ENCODE peak calls at places on chromosomes 1 and 21, in ten cellular contexts. B is activated T-helper 1 cell treated with anti-CD3 and anti-CD28 coated beads, Interleukin-12 subunit alpha, Interleukin-12 subunit beta, Interleukin-2, Interleukin-4 antibody, amounts not matched to agents 30 ng/mL and 10 ng/mL and 1 ng/mL, durations not matched to agents 14 hours and 24 hours and 36 hours; N is fibroblast of pulmonary artery; D is GM06990; U is HS-5; M is neural crest cell; C is activated naive CD4-positive, alpha-beta T cell treated with anti-CD3 and anti-CD28 coated beads, Interleukin-2, amount 50 U/mL, for 16 hours; V is CD8-positive, alpha-beta memory T cell; S is nucleus accumbens; J is activated CD8-positive, alpha-beta memory T cell treated with anti-CD3 and anti-CD28 coated beads for 24 hours. Y is an unnamed sample.

GRCh38 chr21:17002628-17003027 is 510.2 kb upstream of the CXADR start:
- DNase-seq in S (no peak), M (no peak), V (no peak), N (no peak), B (no peak), U (no peak), J (no peak), C (no peak), D (no peak), Y (no peak)

GRCh38 chr1:203935286-203935685 is 73.9 kb downstream of the SNRPE start:
- DNase-seq in D (no peak), B (no peak), S (no peak), V (no peak), J (no peak), C (no peak), N (no peak), U (no peak), M (no peak), Y (no peak)

GRCh38 chr1:55321947-55322346 is 106.8 kb upstream of the USP24 start:
- DNase-seq in C (no peak), V (no peak), S (no peak), D (no peak), J (no peak), N (no peak), M (no peak), U (no peak), B (no peak), Y (no peak)

GRCh38 chr1:230757856-230758704 is 10.9 kb downstream of the CAPN9 start:
- DNase-seq in V (no peak), N (no peak), J (no peak), B (no peak), U (no peak), S (no peak), M (no peak), D (no peak), C (no peak), Y (no peak)

GRCh38 chr21:38440746-38441145 is 57.5 kb downstream of the ERG start:
- DNase-seq in M (peak), S (no peak), J (no peak), V (no peak), C (no peak), N (peak), U (peak), D (no peak), B (no peak), Y (no peak)

GRCh38 chr1:200243042-200243437 is 166.8 kb downstream of the ZNF281 start:
- DNase-seq in N (no peak), M (no peak), B (no peak), S (no peak), U (no peak), D (no peak), J (no peak), C (no peak), V (no peak), Y (no peak)

GRCh38 chr1:107339775-107340174 is 198.9 kb downstream of the NTNG1 start:
- DNase-seq in U (no peak), D (no peak), B (no peak), M (no peak), J (no peak), C (no peak), V (no peak), S (no peak), N (no peak), Y (no peak)

GRCh38 chr1:32241011-32241763 is 5.8 kb upstream of the FAM167B start:
- DNase-seq in J (peak), V (peak), U (no peak), D (peak), B (no peak), C (peak), M (peak), N (peak), S (no peak), Y (peak)

GRCh38 chr1:196372896-196373536 is 235.2 kb downstream of the KCNT2 start:
- DNase-seq in D (no peak), J (no peak), C (no peak), N (peak), M (no peak), V (no peak), S (no peak), B (no peak), U (peak), Y (peak)

GRCh38 chr1:94522304-94522703 is 19.3 kb downstream of the F3 start:
- DNase-seq in J (no peak), C (no peak), D (no peak), S (no peak), N (peak), B (no peak), V (no peak), U (no peak), M (no peak), Y (no peak)

GRCh38 chr1:184973308-184974085 is 811 bp downstream of the NIBAN1 start:
- DNase-seq in M (peak), V (no peak), B (no peak), C (peak), S (no peak), N (peak), J (no peak), D (no peak), U (no peak), Y (peak)

GRCh38 chr21:28272272-28272992 is 720.2 kb downstream of the LTN1 start:
- DNase-seq in B (no peak), U (no peak), C (no peak), V (no peak), S (no peak), D (no peak), J (no peak), N (peak), M (no peak), Y (no peak)

GRCh38 chr1:233707153-233707905 is 93.4 kb downstream of the KCNK1 start:
- DNase-seq in M (no peak), C (no peak), U (peak), B (no peak), D (no peak), N (peak), V (no peak), S (no peak), J (no peak), Y (no peak)

GRCh38 chr21:37074546-37074945 is 1.5 kb downstream of the TTC3 start:
- DNase-seq in B (no peak), C (no peak), N (no peak), M (no peak), J (no peak), V (no peak), S (no peak), U (no peak), D (no peak), Y (no peak)

GRCh38 chr1:29270881-29271390 is 34.6 kb downstream of the PTPRU start:
- DNase-seq in U (no peak), D (no peak), C (no peak), N (no peak), M (no peak), B (no peak), V (no peak), S (no peak), J (no peak), Y (no peak)

GRCh38 chr1:190104959-190105358 is 372.7 kb downstream of the BRINP3 start:
- DNase-seq in V (no peak), J (no peak), D (no peak), U (no peak), S (no peak), N (no peak), B (no peak), C (no peak), M (no peak), Y (no peak)

GRCh38 chr1:220991959-220992704 is 112.9 kb downstream of the HLX start:
- DNase-seq in C (no peak), M (no peak), J (no peak), V (no peak), N (peak), D (no peak), B (no peak), U (no peak), S (no peak), Y (no peak)

GRCh38 chr1:224080082-224080774 is 33.7 kb upstream of the FBXO28 start:
- DNase-seq in N (peak), C (no peak), B (no peak), J (no peak), S (no peak), V (no peak), D (no peak), M (no peak), U (peak), Y (no peak)

GRCh38 chr21:37565530-37566223 is 199.1 kb downstream of the DYRK1A start:
- DNase-seq in S (no peak), M (no peak), B (no peak), J (peak), C (no peak), N (no peak), U (no peak), D (no peak), V (no peak), Y (no peak)

GRCh38 chr1:226549937-226550670 is 1.5 kb downstream of the STUM start:
- DNase-seq in V (no peak), M (peak), J (peak), D (no peak), C (peak), S (no peak), N (peak), B (no peak), U (no peak), Y (peak)

GRCh38 chr1:243706563-243706962 is 143.5 kb downstream of the AKT3 start:
- DNase-seq in C (no peak), N (no peak), B (no peak), U (no peak), D (no peak), M (no peak), V (no peak), S (no peak), J (no peak), Y (no peak)

GRCh38 chr1:232872738-232873137 is 67.5 kb downstream of the MAP10 start:
- DNase-seq in M (no peak), V (no peak), C (no peak), J (no peak), B (no peak), N (no peak), U (no peak), S (no peak), D (no peak), Y (no peak)

GRCh38 chr1:53685272-53686051 is 53.5 kb downstream of the GLIS1 start:
- DNase-seq in C (no peak), M (no peak), V (no peak), N (peak), S (no peak), B (no peak), J (no peak), U (no peak), D (no peak), Y (no peak)

GRCh38 chr1:153987621-153988020 is 1.5 kb upstream of the RAB13 start:
- DNase-seq in J (no peak), B (no peak), M (no peak), D (no peak), U (no peak), S (no peak), N (no peak), C (no peak), V (no peak), Y (no peak)

GRCh38 chr1:78229344-78229743 is 183.6 kb downstream of the GIPC2 start:
- DNase-seq in J (no peak), D (no peak), M (no peak), N (peak), S (no peak), C (no peak), V (no peak), U (peak), B (no peak), Y (no peak)

GRCh38 chr1:224266105-224266935 is 63.7 kb downstream of the NVL start:
- DNase-seq in B (no peak), C (no peak), D (peak), U (no peak), N (no peak), V (no peak), S (no peak), M (no peak), J (no peak), Y (peak)

GRCh38 chr1:163410073-163410522 is 88.3 kb downstream of the NUF2 start:
- DNase-seq in M (peak), J (no peak), N (peak), C (no peak), V (no peak), D (no peak), U (peak), S (no peak), B (peak), Y (peak)

GRCh38 chr1:198660341-198661056 is 21.7 kb downstream of the PTPRC start:
- DNase-seq in V (peak), S (no peak), U (no peak), J (no peak), D (peak), M (no peak), C (no peak), B (no peak), N (no peak), Y (no peak)

GRCh38 chr1:17400725-17401341 is 28.8 kb downstream of the PADI6 start:
- DNase-seq in J (no peak), N (no peak), D (no peak), C (no peak), M (no peak), V (no peak), U (no peak), S (no peak), B (no peak), Y (peak)

GRCh38 chr1:155485945-155486344 is 76.7 kb downstream of the ASH1L start:
- DNase-seq in N (no peak), J (no peak), U (no peak), C (no peak), V (no peak), B (no peak), M (no peak), S (no peak), D (peak), Y (peak)

GRCh38 chr1:240499012-240499411 is 112.9 kb downstream of the GREM2 start:
- DNase-seq in V (no peak), D (no peak), N (peak), S (no peak), C (no peak), J (no peak), B (no peak), U (no peak), M (no peak), Y (no peak)

GRCh38 chr1:229303855-229304254 is 32.9 kb downstream of the RAB4A start:
- DNase-seq in U (no peak), D (no peak), N (no peak), M (no peak), B (no peak), C (no peak), J (no peak), S (no peak), V (no peak), Y (no peak)

GRCh38 chr1:222781251-222781650 is 33.6 kb upstream of the DISP1 start:
- DNase-seq in U (no peak), V (no peak), C (no peak), D (no peak), S (no peak), N (no peak), J (no peak), B (no peak), M (no peak), Y (no peak)

Y was measured in GM13977.